ENCODE peak calls at places on chromosomes 2 and 18, in eight cellular contexts. R is fibroblast of mammary gland, N is fibroblast of the aortic adventitia, K is mucosa of descending colon, M is fibroblast of pulmonary artery, B is heart right ventricle, Z is right lobe of liver, S is psoas muscle. L is an unnamed sample.

GRCh38 chr2:54701029-54701428 is 22.4 kb upstream of the EML6 start:
- DNase-seq in R (peak), N (peak), K (no peak), M (no peak), B (no peak), Z (no peak), S (no peak), L (no peak)

GRCh38 chr2:37802106-37802791 is 122.8 kb upstream of the RMDN2 start:
- DNase-seq in R (peak), N (peak), K (no peak), M (no peak), B (no peak), Z (no peak), S (no peak), L (no peak)

GRCh38 chr18:32152705-32153448 is 37.0 kb upstream of the MEP1B start:
- DNase-seq in R (no peak), N (no peak), K (no peak), M (no peak), B (no peak), Z (no peak), S (no peak), L (no peak)

GRCh38 chr2:12587729-12588522 is 128.8 kb upstream of the TRIB2 start:
- DNase-seq in R (peak), N (peak), K (peak), M (peak), B (no peak), Z (no peak), S (peak), L (peak)

GRCh38 chr18:32661486-32662299 is 111.1 kb downstream of the KLHL14 start:
- DNase-seq in R (peak), N (no peak), K (no peak), M (peak), B (no peak), Z (no peak), S (no peak), L (no peak)

GRCh38 chr2:200782243-200782642 is 29.5 kb upstream of the BZW1 start:
- DNase-seq in R (peak), N (no peak), K (no peak), M (peak), B (no peak), Z (no peak), S (no peak), L (peak)

GRCh38 chr18:12321331-12321730 is 13.3 kb downstream of the TUBB6 start:
- DNase-seq in R (no peak), N (no peak), K (no peak), M (no peak), B (no peak), Z (no peak), S (no peak), L (no peak)

GRCh38 chr2:233816334-233816733 is 38.0 kb downstream of the HJURP start:
- DNase-seq in R (no peak), N (no peak), K (no peak), M (no peak), B (no peak), Z (peak), S (no peak), L (no peak)

GRCh38 chr18:50125456-50125855 is 69.5 kb downstream of the MYO5B start:
- DNase-seq in R (no peak), N (no peak), K (no peak), M (no peak), B (no peak), Z (no peak), S (no peak), L (no peak)

GRCh38 chr2:144254342-144255235 is 265.3 kb downstream of the ZEB2 start:
- DNase-seq in R (no peak), N (no peak), K (no peak), M (no peak), B (no peak), Z (no peak), S (no peak), L (no peak)

GRCh38 chr18:13245481-13246000 is 27.0 kb downstream of the LDLRAD4 start:
- DNase-seq in R (no peak), N (no peak), K (peak), M (no peak), B (no peak), Z (peak), S (no peak), L (no peak)

GRCh38 chr2:191501390-191502168 is 176.4 kb upstream of the NABP1 start:
- DNase-seq in R (peak), N (peak), K (peak), M (peak), B (no peak), Z (no peak), S (no peak), L (no peak)

GRCh38 chr18:2884706-2885285 is 38.0 kb downstream of the EMILIN2 start:
- DNase-seq in R (no peak), N (no peak), K (no peak), M (no peak), B (no peak), Z (no peak), S (no peak), L (no peak)

GRCh38 chr18:46596119-46596518 is 60.9 kb downstream of the LOXHD1 start:
- DNase-seq in R (no peak), N (no peak), K (no peak), M (no peak), B (no peak), Z (no peak), S (no peak), L (no peak)

GRCh38 chr2:236551843-236552542 is 17.6 kb upstream of the ACKR3 start:
- DNase-seq in R (no peak), N (no peak), K (no peak), M (no peak), B (no peak), Z (no peak), S (no peak), L (no peak)

GRCh38 chr2:241573741-241574140 is 15.2 kb downstream of the BOK start:
- DNase-seq in R (no peak), N (no peak), K (no peak), M (no peak), B (no peak), Z (no peak), S (no peak), L (no peak)

GRCh38 chr2:168698959-168699358 is 103.5 kb upstream of the NOSTRIN start:
- DNase-seq in R (no peak), N (no peak), K (no peak), M (no peak), B (no peak), Z (no peak), S (no peak), L (no peak)

DNA sequence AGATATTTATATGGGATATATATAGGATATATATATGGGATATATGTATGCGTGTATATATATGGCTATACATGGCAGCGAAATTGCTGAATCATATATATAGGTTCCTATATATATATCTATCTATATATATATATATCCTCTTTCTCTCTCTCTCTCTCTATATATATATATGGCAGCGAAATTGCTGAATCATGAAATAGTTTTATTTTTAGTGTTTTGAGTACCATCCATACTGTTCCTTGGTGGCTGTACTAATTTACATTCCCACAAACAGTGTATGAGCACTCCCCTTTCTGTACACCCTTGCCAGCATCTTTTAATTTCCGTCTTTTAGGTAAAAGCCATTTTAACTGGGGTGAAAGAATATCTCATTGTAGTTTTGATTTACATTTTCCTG is 397.6 kb upstream of the LINC00305 start:
- DNase-seq in R (no peak), N (no peak), K (no peak), M (no peak), B (no peak), Z (no peak), S (no peak), L (no peak)
- H3K4me3 ChIP-seq in R (no peak), N (no peak), K (no peak), M (no peak), B (no peak), Z (no peak), S (no peak), L (no peak)

DNA sequence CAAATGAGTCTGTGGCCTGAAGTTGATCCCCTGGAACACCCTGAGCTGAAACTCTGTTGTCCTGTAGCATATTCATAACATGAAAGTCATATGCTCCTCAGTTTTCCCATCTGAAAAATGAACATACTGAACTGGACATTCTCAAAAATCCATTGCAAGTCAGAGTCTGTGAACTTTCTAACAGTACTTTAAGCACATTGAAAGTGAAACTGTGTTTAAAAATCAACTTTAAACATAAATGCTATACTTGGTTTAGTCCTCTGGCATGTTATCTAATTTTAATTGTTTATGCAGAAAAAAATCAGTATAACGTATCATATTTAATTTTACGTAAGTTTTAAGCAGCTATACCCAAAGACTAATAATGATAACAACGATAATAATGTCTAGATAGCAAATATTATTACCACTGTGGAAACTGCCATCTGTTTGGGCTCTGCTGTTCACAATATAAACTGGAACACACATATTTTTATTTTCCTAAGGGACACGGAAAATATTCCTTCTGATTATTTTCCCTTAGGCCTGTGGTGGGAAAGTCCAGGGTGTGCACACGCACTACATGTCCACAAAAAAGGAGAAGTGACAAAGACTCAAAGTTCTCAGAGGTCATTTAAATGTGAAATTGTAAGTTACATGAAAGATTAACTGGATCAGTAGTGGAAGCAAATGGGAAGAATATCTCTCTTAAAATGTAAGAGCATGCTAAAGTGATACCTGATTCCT is 56.1 kb upstream of the TTN start:
- DNase-seq in R (no peak), N (peak), K (no peak), M (no peak), B (no peak), Z (no peak), S (no peak), L (no peak)
- H3K4me3 ChIP-seq in R (no peak), N (peak), K (no peak), M (no peak), B (no peak), Z (no peak), S (peak), L (no peak)

DNA sequence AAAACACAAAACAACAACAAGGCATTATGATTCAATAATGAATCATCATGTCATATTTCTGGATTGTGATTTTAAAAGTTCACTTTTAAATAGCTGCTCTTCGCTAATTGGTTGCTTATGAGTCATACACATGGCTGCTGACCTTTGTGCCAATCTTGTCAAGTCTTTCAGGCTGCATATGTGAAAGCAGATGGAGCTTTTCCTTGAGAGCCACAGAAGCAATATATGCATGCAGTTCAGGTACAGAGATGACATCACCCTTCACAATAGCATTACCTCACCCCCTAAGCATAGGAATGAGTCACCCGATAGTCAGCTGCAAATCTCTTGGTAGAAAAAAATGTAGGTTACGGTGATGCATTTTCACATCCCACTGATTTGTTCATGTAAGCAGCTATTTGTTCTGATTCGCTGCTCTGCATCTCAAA is 27.2 kb downstream of the EIF2AK3 start:
- DNase-seq in R (peak), N (peak), K (peak), M (peak), B (no peak), Z (no peak), S (no peak), L (peak)
- H3K4me3 ChIP-seq in R (no peak), N (no peak), K (no peak), M (no peak), B (no peak), Z (no peak), S (peak), L (no peak)

DNA sequence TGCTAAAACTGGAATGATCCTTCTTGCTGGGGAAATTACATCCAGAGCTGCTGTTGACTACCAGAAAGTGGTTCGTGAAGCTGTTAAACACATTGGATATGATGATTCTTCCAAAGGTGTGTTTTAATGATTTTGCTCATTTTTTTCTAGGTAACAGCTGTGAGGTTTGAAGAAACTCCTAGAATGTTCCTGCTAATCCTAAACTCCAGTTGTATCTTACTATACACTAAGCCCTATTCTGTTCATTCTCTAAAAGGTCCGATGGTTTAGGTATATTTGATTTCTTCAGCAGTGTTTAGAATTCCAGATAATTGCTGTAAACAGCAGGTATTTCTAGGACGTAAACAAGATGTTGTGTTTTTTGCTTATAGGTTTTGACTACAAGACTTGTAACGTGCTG is 2.3 kb downstream of the MAT2A start:
- DNase-seq in R (no peak), N (no peak), K (no peak), M (no peak), B (no peak), Z (no peak), S (no peak), L (no peak)
- H3K4me3 ChIP-seq in R (peak), N (peak), K (no peak), M (peak), B (peak), Z (peak), S (peak), L (no peak)

DNA sequence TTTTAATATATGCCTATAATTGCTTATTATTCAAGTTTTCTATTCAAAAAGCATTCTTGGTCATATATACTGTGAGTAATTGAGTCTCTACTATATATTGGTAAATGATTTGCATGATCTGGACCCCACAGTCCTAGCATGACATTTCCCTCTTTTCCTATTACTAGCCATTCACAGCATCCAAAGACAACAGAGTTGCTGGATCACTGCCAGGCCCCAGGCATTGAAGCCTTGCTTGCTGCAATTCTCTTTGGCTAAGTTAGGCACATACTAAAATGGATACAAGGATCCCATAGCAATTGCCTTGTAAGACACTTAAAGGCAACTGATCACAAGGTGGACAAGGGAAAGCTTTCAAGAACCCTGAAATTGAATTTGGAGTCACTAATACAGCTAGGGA is 76.9 kb upstream of the EPHA4 start:
- DNase-seq in R (peak), N (peak), K (peak), M (peak), B (peak), Z (no peak), S (peak), L (peak)
- H3K4me3 ChIP-seq in R (no peak), N (no peak), K (no peak), M (no peak), B (no peak), Z (no peak), S (no peak), L (no peak)

GRCh38 chr2:232636788-232637420 is 3.5 kb downstream of the EFHD1 start:
- DNase-seq in R (no peak), N (no peak), K (no peak), M (no peak), B (no peak), Z (no peak), S (no peak), L (no peak)
- H3K4me3 ChIP-seq in R (no peak), N (no peak), K (no peak), M (no peak), B (no peak), Z (no peak), S (no peak), L (no peak)

DNA sequence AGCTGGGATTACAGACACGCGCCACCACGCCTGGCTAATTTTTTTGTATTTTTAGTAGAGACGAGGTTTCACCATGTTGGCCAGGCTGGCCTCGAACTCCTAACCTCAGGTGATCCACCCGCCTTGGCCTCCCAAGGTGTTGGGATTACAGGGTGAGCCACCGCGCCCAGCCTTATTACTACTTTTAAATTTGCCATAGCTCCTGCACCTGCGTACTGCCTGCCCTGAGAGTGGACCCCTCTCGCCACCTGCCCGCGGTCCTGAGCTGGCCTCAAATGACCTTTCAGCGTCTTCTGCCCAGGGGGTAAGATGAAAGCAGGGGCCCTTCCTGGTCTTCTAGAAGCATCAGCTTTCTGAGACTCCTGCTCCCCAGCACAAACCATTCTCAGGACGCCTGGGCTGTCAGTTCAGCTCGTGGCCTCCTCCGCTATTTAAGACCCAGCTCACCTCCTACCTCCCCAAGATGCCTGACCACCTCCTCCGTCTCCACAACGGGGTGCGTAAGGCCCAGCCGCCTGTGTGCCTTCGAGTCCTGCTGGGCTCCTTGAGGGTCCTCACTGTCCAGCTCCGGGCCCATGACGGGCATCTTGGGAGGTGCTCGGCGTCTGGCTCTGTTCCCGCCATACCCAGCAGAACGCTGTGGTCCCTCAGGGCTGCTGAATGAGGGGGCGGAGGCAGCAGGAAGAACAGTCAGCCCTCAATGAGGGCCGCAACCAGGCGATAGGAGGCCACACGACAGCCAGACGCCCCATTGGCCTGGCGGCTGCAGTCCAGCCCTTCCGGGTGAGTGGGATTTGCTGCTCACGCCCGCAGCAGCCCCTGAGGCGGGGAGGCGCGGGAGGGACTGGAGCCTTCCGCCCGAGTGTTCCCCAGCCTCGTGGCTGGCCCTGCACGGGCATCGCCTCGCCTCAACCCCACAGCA is 266.6 kb downstream of the TFCP2L1 start:
- DNase-seq in R (no peak), N (no peak), K (no peak), M (peak), B (peak), Z (no peak), S (no peak), L (peak)
- H3K4me3 ChIP-seq in R (no peak), N (no peak), K (no peak), M (no peak), B (peak), Z (no peak), S (peak), L (no peak)

GRCh38 chr2:113889471-113890252 is at the start of gene ACTR3:
- DNase-seq in R (peak), N (peak), K (peak), M (peak), B (peak), Z (peak), S (peak), L (peak)

GRCh38 chr2:113890253-113891235 is 655 bp downstream of the ACTR3 start:
- DNase-seq in R (peak), N (peak), K (peak), M (peak), B (peak), Z (peak), S (peak), L (peak)

GRCh38 chr2:113888641-113889470 is 1.0 kb upstream of the ACTR3 start:
- DNase-seq in R (no peak), N (no peak), K (peak), M (no peak), B (peak), Z (peak), S (no peak), L (no peak)

GRCh38 chr2:113886479-113887383 is 3.2 kb upstream of the ACTR3 start:
- DNase-seq in R (peak), N (peak), K (peak), M (peak), B (no peak), Z (peak), S (peak), L (peak)

DNA sequence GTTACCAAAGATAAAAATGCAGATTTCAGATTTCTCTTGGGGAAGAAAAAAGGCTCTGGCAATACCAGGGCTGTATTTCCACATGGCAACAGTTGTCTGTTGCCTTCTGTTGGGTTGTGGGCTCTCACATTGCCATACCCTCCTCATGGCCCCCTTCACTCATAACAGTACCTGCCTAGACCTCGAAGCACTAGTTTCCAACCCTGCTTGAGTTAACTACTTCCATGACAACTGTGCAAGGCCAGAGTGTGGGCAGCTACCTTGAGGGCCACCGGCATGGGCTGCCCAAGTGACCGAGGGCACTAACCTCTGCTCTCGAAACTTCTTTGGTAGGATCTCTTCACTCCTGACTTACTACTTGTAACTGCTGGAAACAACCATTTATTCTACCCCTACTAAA is 2.5 kb upstream of the ACTR3 start:
- DNase-seq in R (no peak), N (no peak), K (no peak), M (no peak), B (no peak), Z (no peak), S (no peak), L (no peak)
- H3K4me3 ChIP-seq in R (no peak), N (no peak), K (no peak), M (no peak), B (no peak), Z (no peak), S (no peak), L (no peak)